ENCODE peak calls at places on chromosomes 13 and 19, in nine cellular contexts. I is kidney, M is AG09319, W is astrocyte of the spinal cord, P is neural crest cell, N is cardiac fibroblast, E is IMR-90, D is fibroblast of mammary gland, O is lower lobe of right lung. S is an unnamed sample.
A peak's percentile ranks its signal among the peaks of the same experiment; 100 is the strongest.

GRCh38 chr19:11138659-11139526 is 16.7 kb downstream of the SPC24 start:
- DNase-seq in I (peak; percentile 96), M (no peak), W (peak; percentile 81), P (no peak), N (peak; percentile 83), E (peak; percentile 77), D (peak; percentile 86), O (peak; percentile 61), S (no peak)

GRCh38 chr13:29140277-29140676 is 320.1 kb downstream of the MTUS2 start:
- DNase-seq in I (no peak), M (no peak), W (peak; percentile 2), P (no peak), N (peak; percentile 39), E (no peak), D (peak; percentile 1), O (no peak), S (no peak)

GRCh38 chr13:88063741-88064140 is 392.6 kb downstream of the SLITRK5 start:
- DNase-seq in I (no peak), M (no peak), W (peak; percentile 17), P (no peak), N (no peak), E (no peak), D (no peak), O (no peak), S (no peak)

GRCh38 chr13:83877901-83878300 is 4.4 kb downstream of the SLITRK1 start:
- DNase-seq in I (no peak), M (no peak), W (no peak), P (no peak), N (no peak), E (no peak), D (no peak), O (no peak), S (no peak)

GRCh38 chr13:40185393-40185792 is 481.0 kb downstream of the FOXO1 start:
- DNase-seq in I (no peak), M (no peak), W (no peak), P (no peak), N (no peak), E (no peak), D (no peak), O (no peak), S (no peak)

GRCh38 chr19:35194022-35194984 is 34.2 kb downstream of the FAM187B start:
- DNase-seq in I (no peak), M (no peak), W (no peak), P (no peak), N (no peak), E (no peak), D (peak; percentile 49), O (no peak), S (no peak)

GRCh38 chr19:23440207-23440606 is 44.9 kb upstream of the ZNF91 start:
- DNase-seq in I (no peak), M (no peak), W (no peak), P (no peak), N (no peak), E (no peak), D (no peak), O (no peak), S (no peak)

GRCh38 chr13:47287291-47287751 is 390.5 kb upstream of the HTR2A start:
- DNase-seq in I (no peak), M (no peak), W (peak; percentile 95), P (no peak), N (peak; percentile 10), E (peak; percentile 73), D (peak; percentile 61), O (no peak), S (no peak)

GRCh38 chr19:1582201-1582600 is 10.5 kb downstream of the MBD3 start:
- DNase-seq in I (no peak), M (no peak), W (no peak), P (no peak), N (no peak), E (no peak), D (no peak), O (no peak), S (no peak)

GRCh38 chr13:98595134-98595533 is 18.2 kb upstream of the STK24 start:
- DNase-seq in I (no peak), M (no peak), W (no peak), P (no peak), N (no peak), E (no peak), D (no peak), O (no peak), S (no peak)

GRCh38 chr13:98592353-98592740 is 15.4 kb upstream of the STK24 start:
- DNase-seq in I (no peak), M (no peak), W (no peak), P (no peak), N (no peak), E (no peak), D (no peak), O (no peak), S (no peak)

GRCh38 chr13:98599502-98600328 is 22.8 kb upstream of the STK24 start:
- DNase-seq in I (no peak), M (no peak), W (no peak), P (no peak), N (no peak), E (peak; percentile 9), D (no peak), O (no peak), S (no peak)

DNA sequence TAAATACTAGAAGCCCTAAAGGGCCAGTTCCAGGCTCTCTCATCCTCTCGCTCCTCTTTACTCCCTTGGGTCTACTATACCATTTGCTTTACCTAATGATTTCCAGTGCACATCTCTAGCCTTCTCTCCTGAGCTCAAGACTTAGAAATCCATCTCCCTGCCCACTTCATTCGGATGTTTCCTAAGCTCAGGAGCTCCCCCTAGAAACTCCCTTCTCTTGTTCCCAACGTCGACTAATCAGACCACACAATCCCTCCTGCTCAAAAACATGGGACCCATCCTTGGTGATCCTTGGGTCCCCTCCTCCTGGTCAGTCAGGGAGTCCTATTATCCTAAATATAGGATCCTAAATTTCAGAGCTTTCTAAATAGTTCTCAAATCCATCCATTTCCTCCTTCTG is 21.1 kb upstream of the STK24 start:
- DNase-seq in I (no peak), M (no peak), W (no peak), P (no peak), N (no peak), E (no peak), D (peak; percentile 45), O (no peak), S (no peak)
- TF ChIP-seq CTCF in I (no peak), M (no peak), W (peak; percentile 33), P (no peak), N (peak; percentile 16), E (no peak), D (peak; percentile 33), O (peak; percentile 22), S (no peak)

DNA sequence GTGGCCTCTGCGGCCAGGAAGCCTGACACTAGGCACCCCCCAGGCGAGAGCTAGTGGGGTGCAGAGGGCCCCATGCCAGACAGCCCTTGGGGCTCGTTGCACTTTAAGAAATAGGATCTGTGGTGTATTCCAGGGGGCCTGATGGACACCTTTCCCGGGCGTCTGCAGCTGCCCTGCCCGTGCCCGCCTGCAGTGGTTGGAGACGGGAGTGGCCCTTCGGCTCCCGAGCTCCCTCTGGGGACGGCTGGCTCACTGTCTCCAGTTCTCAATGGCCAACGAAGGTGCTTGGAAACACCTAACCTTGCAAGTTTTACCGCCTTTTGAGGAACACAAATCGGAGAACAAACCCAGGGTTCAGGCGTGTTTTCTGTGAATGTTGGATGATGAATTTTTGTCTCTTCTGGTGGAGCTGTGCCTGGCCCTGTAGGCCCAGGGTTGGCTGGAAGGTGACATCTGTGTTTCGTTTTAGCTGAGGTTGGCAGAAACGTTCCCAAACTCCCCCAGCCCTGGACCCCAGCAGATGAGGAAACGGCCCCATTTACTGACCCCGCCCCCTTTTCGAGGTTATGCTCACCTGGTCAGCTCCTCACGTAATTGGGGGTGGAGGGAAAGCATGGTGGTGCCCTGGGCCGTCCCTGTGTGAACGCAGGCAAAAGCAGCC is 17.4 kb upstream of the NPAS1 start:
- DNase-seq in I (no peak), M (no peak), W (no peak), P (no peak), N (no peak), E (no peak), D (no peak), O (no peak), S (no peak)
- TF ChIP-seq CTCF in I (no peak), M (no peak), W (peak; percentile 15), P (no peak), N (no peak), E (no peak), D (no peak), O (no peak), S (no peak)

DNA sequence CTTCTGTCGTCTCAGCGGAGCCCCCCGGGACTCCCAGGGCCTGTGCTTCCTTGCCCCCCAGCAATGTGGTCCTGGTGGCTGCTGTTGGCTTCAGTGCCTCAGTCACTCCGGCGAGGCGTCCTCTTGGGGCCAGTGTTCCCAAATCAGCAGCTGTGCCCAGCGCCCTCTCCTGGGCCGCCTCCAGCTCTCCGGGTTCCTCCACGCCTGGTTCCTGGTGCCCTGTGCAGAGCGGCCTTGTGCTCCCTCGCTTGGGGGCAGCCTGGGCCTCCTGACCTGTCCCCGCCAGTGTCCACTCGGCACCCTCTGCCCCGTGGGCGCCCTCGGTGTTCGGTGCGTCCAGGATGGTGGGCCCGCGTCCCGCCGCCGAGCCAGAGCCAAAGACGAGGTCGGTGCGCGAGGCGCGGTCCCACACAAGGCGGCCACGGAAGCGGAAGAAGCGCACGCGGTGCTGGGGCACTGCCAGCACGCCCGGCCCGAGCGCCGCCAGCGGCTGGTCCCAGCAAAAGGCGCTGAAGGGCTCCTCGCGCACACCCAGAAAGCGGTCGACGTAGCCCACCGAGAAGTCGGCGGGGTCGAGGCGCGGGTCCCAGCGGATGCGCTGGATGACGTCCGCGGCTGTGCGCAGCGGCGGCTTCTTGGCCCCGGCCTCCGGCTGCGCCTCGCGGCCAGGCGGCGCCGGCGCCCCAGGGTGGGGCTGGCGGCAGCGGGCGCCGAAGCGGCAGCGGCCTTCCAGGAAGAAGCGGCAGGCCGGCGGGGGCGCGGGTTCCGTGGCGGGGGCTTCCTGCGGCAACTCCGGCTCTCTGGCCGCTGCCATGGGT is 656 bp downstream of the LENG9 start:
- DNase-seq in I (peak; percentile 92), M (no peak), W (peak; percentile 61), P (peak; percentile 36), N (peak; percentile 71), E (peak; percentile 46), D (peak; percentile 60), O (peak; percentile 88), S (peak; percentile 74)
- TF ChIP-seq CTCF in I (no peak), M (peak; percentile 16), W (peak; percentile 27), P (peak; percentile 27), N (peak; percentile 15), E (peak; percentile 0), D (no peak), O (peak; percentile 36), S (peak; percentile 31)

DNA sequence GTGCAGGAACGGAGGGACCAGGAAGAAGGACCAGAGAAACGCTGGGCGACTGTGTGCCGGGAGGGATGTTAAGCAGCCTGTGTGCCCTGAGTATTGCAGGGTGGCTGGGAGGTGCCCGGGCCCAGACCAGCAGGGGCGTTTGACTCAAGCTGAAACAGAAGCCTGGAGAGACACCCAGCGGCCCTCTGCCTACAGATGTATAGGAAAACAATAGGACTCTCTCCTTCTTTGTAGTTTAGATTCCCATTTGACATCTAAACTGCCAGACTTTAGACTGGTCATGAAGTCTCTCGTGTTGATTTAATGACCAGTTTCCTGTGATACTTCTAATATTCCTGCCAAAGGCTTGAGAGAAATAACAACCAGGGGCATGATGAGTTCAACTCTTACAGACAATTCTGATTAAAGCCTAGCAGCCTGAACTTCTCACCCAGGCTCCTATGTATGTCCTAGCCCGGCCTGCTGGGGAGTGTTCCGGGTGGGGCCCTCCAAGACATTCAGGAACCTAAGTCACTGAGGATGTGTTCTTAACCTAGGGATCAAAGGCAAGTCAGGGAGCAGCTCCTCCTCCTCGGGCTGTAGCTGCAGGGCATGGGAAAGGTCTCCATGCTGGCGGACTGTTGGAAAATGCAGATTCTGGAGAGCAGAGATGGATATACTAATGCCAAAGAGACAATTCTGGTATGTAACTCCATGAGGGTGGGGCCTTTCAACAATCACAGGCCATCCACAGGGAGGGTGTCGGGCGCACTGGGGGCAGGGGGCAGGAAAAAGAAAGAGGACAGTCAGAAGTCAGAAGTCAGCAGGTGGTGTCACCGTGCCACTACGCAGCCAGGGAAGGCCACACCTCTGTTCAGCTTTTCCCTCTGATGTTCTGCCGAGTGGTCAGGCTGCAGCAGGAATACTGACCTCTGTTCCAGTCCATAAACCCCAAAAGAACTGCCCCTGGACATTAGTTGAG is 131.9 kb downstream of the STARD13 start:
- DNase-seq in I (peak; percentile 89), M (no peak), W (peak; percentile 91), P (no peak), N (peak; percentile 88), E (peak; percentile 38), D (peak; percentile 45), O (no peak), S (no peak)
- TF ChIP-seq CTCF in I (no peak), M (no peak), W (peak; percentile 51), P (no peak), N (peak; percentile 17), E (no peak), D (no peak), O (no peak), S (no peak)